ENCODE peak calls at places on chromosomes 2 and 18, in seven cellular contexts. One of them, this sample, is unnamed.

GRCh38 chr2:145744541-145745386 is 1224.8 kb upstream of the ZEB2 start:
- DNase-seq in Right ventricle myocardium superior: no peak
- DNase-seq in cardiac septum: no peak
- DNase-seq in cardiac muscle cell: peak
- DNase-seq in colonic mucosa: no peak
- DNase-seq in heart left ventricle: no peak
- DNase-seq in activated T-cell treated with anti-CD3 and anti-CD28 coated beads for 1 hour: no peak
- DNase-seq in this sample: no peak

GRCh38 chr2:216624251-216624650 is 9.0 kb upstream of the IGFBP2 start:
- DNase-seq in Right ventricle myocardium superior: no peak
- DNase-seq in cardiac septum: no peak
- DNase-seq in cardiac muscle cell: no peak
- DNase-seq in colonic mucosa: no peak
- DNase-seq in heart left ventricle: no peak
- DNase-seq in activated T-cell treated with anti-CD3 and anti-CD28 coated beads for 1 hour: no peak
- DNase-seq in this sample: no peak

GRCh38 chr18:48833701-48834394 is 116.9 kb downstream of the SMAD7 start:
- DNase-seq in Right ventricle myocardium superior: no peak
- DNase-seq in cardiac septum: peak
- DNase-seq in cardiac muscle cell: peak
- DNase-seq in colonic mucosa: no peak
- DNase-seq in heart left ventricle: peak
- DNase-seq in activated T-cell treated with anti-CD3 and anti-CD28 coated beads for 1 hour: peak
- DNase-seq in this sample: no peak

GRCh38 chr2:5720426-5720825 is 28.2 kb downstream of the SOX11 start:
- DNase-seq in Right ventricle myocardium superior: no peak
- DNase-seq in cardiac septum: no peak
- DNase-seq in cardiac muscle cell: no peak
- DNase-seq in colonic mucosa: no peak
- DNase-seq in heart left ventricle: no peak
- DNase-seq in activated T-cell treated with anti-CD3 and anti-CD28 coated beads for 1 hour: no peak
- DNase-seq in this sample: no peak

GRCh38 chr18:68705119-68705518 is 9.8 kb downstream of the TMX3 start:
- DNase-seq in Right ventricle myocardium superior: no peak
- DNase-seq in cardiac septum: no peak
- DNase-seq in cardiac muscle cell: no peak
- DNase-seq in colonic mucosa: no peak
- DNase-seq in heart left ventricle: no peak
- DNase-seq in activated T-cell treated with anti-CD3 and anti-CD28 coated beads for 1 hour: no peak
- DNase-seq in this sample: no peak

GRCh38 chr18:26971327-26971918 is 105.9 kb upstream of the AQP4 start:
- DNase-seq in Right ventricle myocardium superior: no peak
- DNase-seq in cardiac septum: no peak
- DNase-seq in cardiac muscle cell: no peak
- DNase-seq in colonic mucosa: no peak
- DNase-seq in heart left ventricle: no peak
- DNase-seq in activated T-cell treated with anti-CD3 and anti-CD28 coated beads for 1 hour: no peak
- DNase-seq in this sample: no peak

GRCh38 chr18:76697441-76697901 is 124.9 kb upstream of the ZNF236 start:
- DNase-seq in Right ventricle myocardium superior: no peak
- DNase-seq in cardiac septum: no peak
- DNase-seq in cardiac muscle cell: peak
- DNase-seq in colonic mucosa: no peak
- DNase-seq in heart left ventricle: no peak
- DNase-seq in activated T-cell treated with anti-CD3 and anti-CD28 coated beads for 1 hour: no peak
- DNase-seq in this sample: no peak

GRCh38 chr2:10935953-10936942 is 24.5 kb downstream of the KCNF1 start:
- DNase-seq in Right ventricle myocardium superior: no peak
- DNase-seq in cardiac septum: no peak
- DNase-seq in cardiac muscle cell: peak
- DNase-seq in colonic mucosa: no peak
- DNase-seq in heart left ventricle: no peak
- DNase-seq in activated T-cell treated with anti-CD3 and anti-CD28 coated beads for 1 hour: no peak
- DNase-seq in this sample: no peak

GRCh38 chr2:177799531-177799930 is 273.0 kb downstream of the PDE11A start:
- DNase-seq in Right ventricle myocardium superior: no peak
- DNase-seq in cardiac septum: no peak
- DNase-seq in cardiac muscle cell: peak
- DNase-seq in colonic mucosa: peak
- DNase-seq in heart left ventricle: no peak
- DNase-seq in activated T-cell treated with anti-CD3 and anti-CD28 coated beads for 1 hour: no peak
- DNase-seq in this sample: no peak

This sample was measured in right lobe of liver.